ENCODE peak calls at places on chromosomes 3 and 15, in four cellular contexts. B is stimulated activated CD4-positive, alpha-beta T cell treated with anti-CD3 and anti-CD28 coated beads, Interleukin-2, amount 100 ng/mL, for 24 hours; R is epithelial cell of proximal tubule; U is cardiac muscle cell. J is an unnamed sample.

GRCh38 chr3:146124141-146124801 is 36.7 kb downstream of the PLOD2 start:
- DNase-seq in U (no peak), R (no peak), B (no peak), J (peak; percentile 26)

GRCh38 chr3:162641317-162641716 is 1144.7 kb downstream of the OTOL1 start:
- DNase-seq in B (no peak), R (no peak), U (no peak), J (no peak)

GRCh38 chr3:152583913-152584312 is 251.0 kb upstream of the P2RY1 start:
- DNase-seq in B (no peak), U (no peak), R (no peak), J (no peak)

GRCh38 chr15:22979069-22979698 is 984 bp downstream of the CYFIP1 start:
- DNase-seq in B (peak; percentile 62), U (peak; percentile 63), R (no peak), J (peak; percentile 40)

GRCh38 chr3:134481166-134481565 is 4.6 kb downstream of the ANAPC13 start:
- DNase-seq in U (no peak), R (no peak), B (no peak), J (no peak)

GRCh38 chr3:172911142-172911541 is 160.6 kb downstream of the ECT2 start:
- DNase-seq in B (no peak), R (no peak), U (no peak), J (no peak)

GRCh38 chr3:127691494-127691893 is 18.7 kb downstream of the ABTB1 start:
- DNase-seq in U (no peak), B (no peak), R (no peak), J (no peak)

GRCh38 chr15:68871507-68871906 is 50.8 kb upstream of the ANP32A start:
- DNase-seq in R (no peak), U (no peak), B (no peak), J (no peak)

GRCh38 chr3:171129827-171130226 is 103.3 kb upstream of the SLC2A2 start:
- DNase-seq in R (no peak), B (no peak), U (no peak), J (peak; percentile 41)

GRCh38 chr3:123783811-123784210 is 100.3 kb downstream of the MYLK start:
- DNase-seq in U (no peak), R (no peak), B (no peak), J (no peak)

GRCh38 chr15:88894348-88894818 is 961 bp downstream of the HAPLN3 start:
- DNase-seq in U (peak; percentile 78), B (peak; percentile 91), R (no peak), J (no peak)

GRCh38 chr15:72340366-72340765 is 20.4 kb upstream of the CELF6 start:
- DNase-seq in R (no peak), B (no peak), U (no peak), J (no peak)

GRCh38 chr15:45635191-45635638 is 386 bp downstream of the SQOR start:
- DNase-seq in R (no peak), B (peak; percentile 71), U (peak; percentile 57), J (no peak)

GRCh38 chr3:30952786-30953185 is 58.3 kb upstream of the GADL1 start:
- DNase-seq in U (no peak), B (no peak), R (no peak), J (no peak)

GRCh38 chr15:25691544-25692430 is 171.3 kb downstream of the ATP10A start:
- DNase-seq in B (no peak), R (no peak), U (peak; percentile 55), J (peak; percentile 16)

GRCh38 chr3:112327371-112327951 is 5.5 kb upstream of the CD200 start:
- DNase-seq in R (no peak), B (no peak), U (peak; percentile 40), J (peak; percentile 54)

GRCh38 chr3:150022406-150023238 is 51.9 kb upstream of the PFN2 start:
- DNase-seq in B (no peak), U (no peak), R (no peak), J (peak; percentile 48)

GRCh38 chr3:10697918-10698317 is 118.1 kb upstream of the SLC6A11 start:
- DNase-seq in B (no peak), U (no peak), R (no peak), J (peak; percentile 12)

GRCh38 chr3:76683256-76683655 is 356.6 kb upstream of the ROBO2 start:
- DNase-seq in U (no peak), B (no peak), R (no peak), J (no peak)

GRCh38 chr3:124846189-124846588 is 41.0 kb downstream of the ITGB5 start:
- DNase-seq in U (no peak), B (no peak), R (no peak), J (peak; percentile 59)

GRCh38 chr15:90930861-90931629 is 1.3 kb downstream of the HDDC3 start:
- DNase-seq in U (no peak), B (peak; percentile 16), R (no peak), J (no peak)

GRCh38 chr3:52696830-52697621 is 8.6 kb downstream of the GLT8D1 start:
- DNase-seq in B (no peak), R (no peak), U (no peak), J (no peak)

GRCh38 chr3:128309026-128309425 is 155.7 kb downstream of the EEFSEC start:
- DNase-seq in U (peak; percentile 77), R (no peak), B (no peak), J (no peak)

GRCh38 chr15:96535148-96535547 is 204.6 kb downstream of the NR2F2 start:
- DNase-seq in B (no peak), U (no peak), R (no peak), J (no peak)

GRCh38 chr15:63374686-63375520 is 6.7 kb downstream of the CA12 start:
- DNase-seq in R (no peak), B (peak; percentile 44), U (peak; percentile 48), J (peak; percentile 51)

GRCh38 chr15:48250640-48251076 is 44.6 kb downstream of the SLC12A1 start:
- DNase-seq in U (peak; percentile 67), R (peak; percentile 30), B (peak; percentile 7), J (peak; percentile 79)

GRCh38 chr3:155424041-155424605 is 130.6 kb upstream of the STRIT1 start:
- DNase-seq in U (no peak), B (no peak), R (no peak), J (no peak)

GRCh38 chr3:14810070-14810732 is 8.6 kb upstream of the FGD5 start:
- DNase-seq in U (peak; percentile 56), B (no peak), R (no peak), J (no peak)

GRCh38 chr15:45126535-45127158 is 3.0 kb downstream of the DUOXA1 start:
- DNase-seq in B (peak; percentile 34), U (peak; percentile 38), R (no peak), J (peak; percentile 28)

GRCh38 chr3:100615684-100616083 is 6.3 kb downstream of the ADGRG7 start:
- DNase-seq in B (no peak), R (no peak), U (no peak), J (peak; percentile 30)

GRCh38 chr15:48361690-48362089 is 30.5 kb downstream of the DUT start:
- DNase-seq in U (no peak), R (no peak), B (no peak), J (peak; percentile 48)

GRCh38 chr15:60914360-60914759 is 314.7 kb downstream of the RORA start:
- DNase-seq in R (no peak), B (no peak), U (no peak), J (no peak)

GRCh38 chr3:156599061-156599460 is 44.1 kb upstream of the SSR3 start:
- DNase-seq in U (no peak), R (no peak), B (no peak), J (no peak)

GRCh38 chr3:42055291-42055690 is 35.9 kb upstream of the TRAK1 start:
- DNase-seq in U (no peak), R (peak; percentile 61), B (no peak), J (peak; percentile 65)